ENCODE peak calls at places on chromosomes 13 and 19, in six cellular contexts. D is aorta, H is ELF-1, R is T-cell, W is brain microvascular endothelial cell, F is iris pigment epithelial cell. G is an unnamed sample.

GRCh38 chr19:3968556-3969434 is 2.1 kb downstream of the DAPK3 start:
- DNase-seq in W (peak; percentile 99), F (peak; percentile 99), R (no peak), D (peak; percentile 94), H (peak; percentile 100), G (peak; percentile 95)

GRCh38 chr13:108408670-108409069 is 139.2 kb downstream of the TNFSF13B start:
- DNase-seq in H (no peak), D (no peak), F (no peak), R (no peak), W (no peak), G (no peak)

GRCh38 chr19:10116085-10116865 is 3.4 kb downstream of the EIF3G start:
- DNase-seq in F (no peak), D (no peak), W (no peak), H (no peak), R (no peak), G (no peak)

GRCh38 chr13:75798353-75799245 is 162.5 kb downstream of the LMO7 start:
- DNase-seq in D (no peak), H (no peak), F (peak; percentile 58), W (no peak), R (no peak), G (no peak)

GRCh38 chr13:105502193-105502592 is 1033.3 kb downstream of the EFNB2 start:
- DNase-seq in H (no peak), W (no peak), F (no peak), R (no peak), D (no peak), G (no peak)

GRCh38 chr13:75908137-75908536 is 272.0 kb downstream of the LMO7 start:
- DNase-seq in H (peak; percentile 47), D (peak; percentile 54), F (peak; percentile 28), W (no peak), R (no peak), G (no peak)

GRCh38 chr19:10748924-10749434 is 31.1 kb downstream of the DNM2 start:
- DNase-seq in R (no peak), H (peak; percentile 69), D (peak; percentile 67), F (peak; percentile 31), W (peak; percentile 38), G (no peak)

GRCh38 chr19:49042177-49042576 is 1.5 kb upstream of the CGB5 start:
- DNase-seq in D (no peak), W (peak; percentile 47), F (no peak), R (no peak), H (peak; percentile 18), G (no peak)

GRCh38 chr13:79904581-79904980 is 423.6 kb downstream of the NDFIP2 start:
- DNase-seq in D (no peak), W (no peak), R (no peak), F (no peak), H (no peak), G (no peak)

GRCh38 chr13:78319101-78319627 is 284.2 kb downstream of the POU4F1 start:
- DNase-seq in W (no peak), H (no peak), D (no peak), R (no peak), F (no peak), G (no peak)

GRCh38 chr13:100269837-100270236 is 180.9 kb downstream of the PCCA start:
- DNase-seq in D (peak; percentile 87), R (no peak), W (peak; percentile 66), F (peak; percentile 85), H (no peak), G (no peak)

GRCh38 chr13:20489185-20489820 is 36.4 kb downstream of the CRYL1 start:
- DNase-seq in D (no peak), F (no peak), W (peak; percentile 25), R (peak; percentile 12), H (no peak), G (no peak)

GRCh38 chr13:77377016-77377415 is 50.1 kb upstream of the MYCBP2 start:
- DNase-seq in F (no peak), R (no peak), W (no peak), D (no peak), H (no peak), G (no peak)

GRCh38 chr19:35048911-35049411 is 7.4 kb downstream of the HPN start:
- DNase-seq in F (no peak), W (no peak), H (no peak), D (no peak), R (no peak), G (peak; percentile 53)

GRCh38 chr13:30639671-30640070 is 22.0 kb downstream of the USPL1 start:
- DNase-seq in D (no peak), W (no peak), H (no peak), F (no peak), R (no peak), G (no peak)

G was measured in H7.